ENCODE peak calls at places on chromosomes 7 and 10, in six cellular contexts. V, D, Y, I, E and J are unnamed samples.

GRCh38 chr10:86267286-86268195 is 99.1 kb downstream of the GRID1 start:
- DNase-seq in Y (no peak), E (no peak), I (no peak), V (no peak), D (no peak), J (no peak)

GRCh38 chr10:71598673-71599072 is 120.9 kb downstream of the C10orf105 start:
- DNase-seq in I (peak; percentile 90), D (no peak), E (no peak), Y (no peak), V (no peak), J (no peak)

GRCh38 chr7:151373599-151373998 is 32.0 kb downstream of the NUB1 start:
- DNase-seq in V (no peak), I (no peak), E (no peak), Y (no peak), D (no peak), J (no peak)

GRCh38 chr7:75905785-75906604 is 9.0 kb upstream of the POR start:
- DNase-seq in D (no peak), E (no peak), I (peak; percentile 87), V (peak; percentile 89), Y (peak; percentile 67), J (no peak)

GRCh38 chr10:6279540-6280267 is 77.0 kb downstream of the PFKFB3 start:
- DNase-seq in I (peak; percentile 19), V (no peak), Y (peak; percentile 88), E (no peak), D (no peak), J (peak; percentile 61)

GRCh38 chr10:83871486-83872081 is 267.7 kb upstream of the GHITM start:
- DNase-seq in E (peak; percentile 61), V (peak; percentile 77), I (peak; percentile 84), Y (peak; percentile 2), D (peak; percentile 36), J (peak; percentile 43)

GRCh38 chr10:2980791-2981360 is 86.5 kb upstream of the PFKP start:
- DNase-seq in Y (peak; percentile 82), I (no peak), V (peak; percentile 25), D (no peak), E (no peak), J (peak; percentile 73)

GRCh38 chr7:28599411-28599810 is 187.1 kb downstream of the CREB5 start:
- DNase-seq in D (no peak), V (no peak), E (no peak), Y (no peak), I (no peak), J (no peak)

GRCh38 chr10:49115015-49115795 is at the start of gene VSTM4:
- DNase-seq in E (no peak), D (no peak), Y (no peak), V (no peak), I (peak; percentile 18), J (peak; percentile 61)